ENCODE peak calls at places on chromosome 7, in six cellular contexts. One of them, this sample, is unnamed.
A peak's percentile ranks its signal among the peaks of the same experiment; 100 is the strongest.

GRCh38 chr7:7257899-7258692 is 75.8 kb downstream of the C1GALT1 start:
- DNase-seq in GM12878: peak; percentile 86
- DNase-seq in HepG2: no peak
- DNase-seq in K562: no peak
- DNase-seq in GM12892: peak; percentile 25
- DNase-seq in H1: no peak
- DNase-seq in this sample: peak; percentile 26

GRCh38 chr7:73623798-73624668 is at the start of gene MLXIPL:
- DNase-seq in GM12892: peak; percentile 67
- DNase-seq in HepG2: peak; percentile 83
- DNase-seq in K562: peak; percentile 99
- DNase-seq in GM12878: no peak
- DNase-seq in H1: peak; percentile 94
- DNase-seq in this sample: peak; percentile 68

GRCh38 chr7:35565927-35566326 is 129.0 kb downstream of the HERPUD2 start:
- DNase-seq in GM12892: no peak
- DNase-seq in GM12878: no peak
- DNase-seq in H1: no peak
- DNase-seq in HepG2: no peak
- DNase-seq in K562: no peak
- DNase-seq in this sample: no peak

GRCh38 chr7:92076509-92076908 is 57.8 kb downstream of the CYP51A1 start:
- DNase-seq in H1: no peak
- DNase-seq in GM12892: no peak
- DNase-seq in K562: no peak
- DNase-seq in HepG2: no peak
- DNase-seq in GM12878: no peak
- DNase-seq in this sample: no peak

GRCh38 chr7:75879771-75880184 is 944 bp downstream of the RHBDD2 start:
- DNase-seq in H1: no peak
- DNase-seq in GM12878: no peak
- DNase-seq in HepG2: no peak
- DNase-seq in K562: no peak
- DNase-seq in GM12892: no peak
- DNase-seq in this sample: no peak

GRCh38 chr7:85135931-85136330 is 50.9 kb downstream of the SEMA3D start:
- DNase-seq in GM12878: no peak
- DNase-seq in HepG2: no peak
- DNase-seq in H1: no peak
- DNase-seq in K562: no peak
- DNase-seq in GM12892: no peak
- DNase-seq in this sample: no peak

GRCh38 chr7:4694653-4695335 is 12.7 kb downstream of the FOXK1 start:
- DNase-seq in GM12892: no peak
- DNase-seq in GM12878: no peak
- DNase-seq in H1: no peak
- DNase-seq in HepG2: no peak
- DNase-seq in K562: no peak
- DNase-seq in this sample: no peak

GRCh38 chr7:42832672-42833071 is 79.2 kb downstream of the C7orf25 start:
- DNase-seq in GM12892: no peak
- DNase-seq in GM12878: no peak
- DNase-seq in H1: no peak
- DNase-seq in K562: no peak
- DNase-seq in HepG2: no peak
- DNase-seq in this sample: no peak

GRCh38 chr7:48390381-48391327 is 219.4 kb downstream of the ABCA13 start:
- DNase-seq in GM12892: no peak
- DNase-seq in H1: no peak
- DNase-seq in K562: no peak
- DNase-seq in HepG2: no peak
- DNase-seq in GM12878: no peak
- DNase-seq in this sample: no peak

GRCh38 chr7:475951-476441 is 43.6 kb downstream of the PDGFA start:
- DNase-seq in H1: no peak
- DNase-seq in GM12878: no peak
- DNase-seq in GM12892: no peak
- DNase-seq in K562: no peak
- DNase-seq in HepG2: no peak
- DNase-seq in this sample: no peak

GRCh38 chr7:91869661-91870060 is 10.8 kb downstream of the MTERF1 start:
- DNase-seq in H1: no peak
- DNase-seq in GM12878: no peak
- DNase-seq in K562: no peak
- DNase-seq in HepG2: no peak
- DNase-seq in GM12892: no peak
- DNase-seq in this sample: no peak

GRCh38 chr7:13988765-13989137 is 715 bp downstream of the ETV1 start:
- DNase-seq in GM12892: no peak
- DNase-seq in K562: peak; percentile 64
- DNase-seq in GM12878: no peak
- DNase-seq in H1: no peak
- DNase-seq in HepG2: no peak
- DNase-seq in this sample: no peak

GRCh38 chr7:130732980-130733865 is 784 bp downstream of the KLF14 start:
- DNase-seq in HepG2: no peak
- DNase-seq in H1: peak; percentile 74
- DNase-seq in GM12892: peak; percentile 50
- DNase-seq in K562: peak; percentile 77
- DNase-seq in GM12878: no peak
- DNase-seq in this sample: no peak

GRCh38 chr7:45421096-45421495 is 153.1 kb upstream of the ADCY1 start:
- DNase-seq in GM12878: no peak
- DNase-seq in H1: no peak
- DNase-seq in K562: no peak
- DNase-seq in HepG2: no peak
- DNase-seq in GM12892: no peak
- DNase-seq in this sample: no peak

GRCh38 chr7:123355576-123356195 is 155.9 kb upstream of the SLC13A1 start:
- DNase-seq in GM12892: no peak
- DNase-seq in K562: no peak
- DNase-seq in GM12878: no peak
- DNase-seq in HepG2: no peak
- DNase-seq in H1: no peak
- DNase-seq in this sample: no peak

GRCh38 chr7:27175626-27176342 is 1.7 kb upstream of the HOXA10 start:
- DNase-seq in GM12878: no peak
- DNase-seq in GM12892: no peak
- DNase-seq in H1: peak; percentile 56
- DNase-seq in K562: no peak
- DNase-seq in HepG2: no peak
- DNase-seq in this sample: no peak

GRCh38 chr7:33250421-33250827 is 121.1 kb downstream of the BBS9 start:
- DNase-seq in GM12892: no peak
- DNase-seq in GM12878: no peak
- DNase-seq in HepG2: no peak
- DNase-seq in K562: no peak
- DNase-seq in H1: no peak
- DNase-seq in this sample: no peak

GRCh38 chr7:38142736-38143135 is 35.3 kb upstream of the STARD3NL start:
- DNase-seq in GM12878: peak; percentile 46
- DNase-seq in GM12892: no peak
- DNase-seq in K562: no peak
- DNase-seq in H1: no peak
- DNase-seq in HepG2: no peak
- DNase-seq in this sample: no peak

GRCh38 chr7:4633012-4633411 is 49.1 kb upstream of the FOXK1 start:
- DNase-seq in HepG2: peak; percentile 50
- DNase-seq in K562: peak; percentile 78
- DNase-seq in GM12892: no peak
- DNase-seq in H1: no peak
- DNase-seq in GM12878: no peak
- DNase-seq in this sample: no peak

GRCh38 chr7:149261321-149261828 is 621 bp upstream of the ZNF783 start:
- DNase-seq in HepG2: no peak
- DNase-seq in K562: no peak
- DNase-seq in H1: no peak
- DNase-seq in GM12878: no peak
- DNase-seq in GM12892: no peak
- DNase-seq in this sample: no peak

GRCh38 chr7:142300689-142301088 is 42.8 kb upstream of the PRSS58 start:
- DNase-seq in K562: peak; percentile 39
- DNase-seq in H1: peak; percentile 86
- DNase-seq in GM12878: no peak
- DNase-seq in HepG2: no peak
- DNase-seq in GM12892: no peak
- DNase-seq in this sample: no peak

GRCh38 chr7:86282014-86282682 is 361.6 kb upstream of the GRM3 start:
- DNase-seq in GM12892: no peak
- DNase-seq in HepG2: no peak
- DNase-seq in GM12878: no peak
- DNase-seq in K562: no peak
- DNase-seq in H1: no peak
- DNase-seq in this sample: no peak

GRCh38 chr7:29329686-29330085 is 135.1 kb downstream of the CHN2 start:
- DNase-seq in H1: no peak
- DNase-seq in K562: no peak
- DNase-seq in HepG2: no peak
- DNase-seq in GM12892: no peak
- DNase-seq in GM12878: no peak
- DNase-seq in this sample: no peak

GRCh38 chr7:116786791-116787443 is 75.5 kb upstream of the CAPZA2 start:
- DNase-seq in K562: no peak
- DNase-seq in GM12878: peak; percentile 58
- DNase-seq in GM12892: peak; percentile 29
- DNase-seq in H1: no peak
- DNase-seq in HepG2: peak; percentile 47
- DNase-seq in this sample: peak; percentile 42

GRCh38 chr7:96126382-96126781 is 195.5 kb downstream of the SLC25A13 start:
- DNase-seq in GM12878: no peak
- DNase-seq in K562: no peak
- DNase-seq in H1: no peak
- DNase-seq in HepG2: peak; percentile 79
- DNase-seq in GM12892: no peak
- DNase-seq in this sample: no peak

GRCh38 chr7:148699772-148700629 is 1.3 kb downstream of the CUL1 start:
- DNase-seq in HepG2: peak; percentile 33
- DNase-seq in H1: no peak
- DNase-seq in GM12892: no peak
- DNase-seq in GM12878: no peak
- DNase-seq in K562: peak; percentile 70
- DNase-seq in this sample: no peak

GRCh38 chr7:102890292-102890970 is 22.4 kb upstream of the LRRC17 start:
- DNase-seq in GM12878: no peak
- DNase-seq in HepG2: no peak
- DNase-seq in GM12892: no peak
- DNase-seq in H1: no peak
- DNase-seq in K562: peak; percentile 54
- DNase-seq in this sample: no peak
- TF ChIP-seq POLR2A in GM12878: no peak
- TF ChIP-seq POLR2A in HepG2: no peak
- TF ChIP-seq POLR2A in GM12892: no peak
- TF ChIP-seq POLR2A in H1: no peak
- TF ChIP-seq POLR2A in K562: no peak
- TF ChIP-seq POLR2A in this sample: no peak

DNA sequence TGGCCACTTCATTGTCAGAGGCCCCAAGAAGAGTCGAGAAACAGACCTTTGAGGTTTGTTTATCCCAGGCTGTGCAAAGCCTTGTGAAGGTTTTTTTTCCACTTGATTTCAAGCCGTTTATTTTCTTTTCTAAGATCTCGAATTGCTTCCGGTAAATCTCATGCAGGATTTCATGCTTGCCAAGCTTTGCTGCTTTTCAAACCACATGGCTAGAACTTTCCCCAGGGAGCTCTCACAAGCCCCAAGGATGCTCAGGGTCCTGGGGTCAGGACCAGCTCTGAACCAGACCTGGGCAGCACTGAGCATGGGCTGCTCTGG is 48.0 kb upstream of the AQP1 start:
- DNase-seq in HepG2: no peak
- DNase-seq in H1: no peak
- DNase-seq in GM12892: no peak
- DNase-seq in GM12878: no peak
- DNase-seq in K562: no peak
- DNase-seq in this sample: no peak
- TF ChIP-seq TAF1 in HepG2: no peak
- TF ChIP-seq TAF1 in H1: no peak
- TF ChIP-seq TAF1 in GM12892: no peak
- TF ChIP-seq TAF1 in GM12878: no peak
- TF ChIP-seq TAF1 in K562: no peak
- TF ChIP-seq TAF1 in this sample: no peak

GRCh38 chr7:30770936-30771858 is at the start of gene MINDY4:
- DNase-seq in GM12878: no peak
- DNase-seq in HepG2: no peak
- DNase-seq in K562: peak; percentile 95
- DNase-seq in H1: peak; percentile 86
- DNase-seq in GM12892: peak; percentile 81
- DNase-seq in this sample: peak; percentile 82
- TF ChIP-seq POLR2A in GM12878: peak; percentile 46
- TF ChIP-seq POLR2A in HepG2: no peak
- TF ChIP-seq POLR2A in K562: peak; percentile 76
- TF ChIP-seq POLR2A in H1: no peak
- TF ChIP-seq POLR2A in GM12892: no peak
- TF ChIP-seq POLR2A in this sample: no peak

GRCh38 chr7:65233409-65234034 is 140.1 kb upstream of the ZNF92 start:
- DNase-seq in GM12878: no peak
- DNase-seq in HepG2: no peak
- DNase-seq in K562: no peak
- DNase-seq in H1: no peak
- DNase-seq in GM12892: no peak
- DNase-seq in this sample: no peak
- TF ChIP-seq TAF1 in GM12878: no peak
- TF ChIP-seq TAF1 in HepG2: no peak
- TF ChIP-seq TAF1 in K562: no peak
- TF ChIP-seq TAF1 in H1: no peak
- TF ChIP-seq TAF1 in GM12892: no peak
- TF ChIP-seq TAF1 in this sample: no peak

GRCh38 chr7:78020874-78021249 is 222.3 kb downstream of the PHTF2 start:
- DNase-seq in GM12878: no peak
- DNase-seq in HepG2: no peak
- DNase-seq in K562: no peak
- DNase-seq in GM12892: no peak
- DNase-seq in H1: no peak
- DNase-seq in this sample: no peak

GRCh38 chr7:78022165-78022564 is 223.6 kb downstream of the PHTF2 start:
- DNase-seq in GM12878: no peak
- DNase-seq in HepG2: no peak
- DNase-seq in H1: no peak
- DNase-seq in K562: no peak
- DNase-seq in GM12892: no peak
- DNase-seq in this sample: no peak

GRCh38 chr7:78018541-78019456 is 220.2 kb downstream of the PHTF2 start:
- DNase-seq in HepG2: no peak
- DNase-seq in GM12892: no peak
- DNase-seq in H1: peak; percentile 51
- DNase-seq in GM12878: no peak
- DNase-seq in K562: peak; percentile 37
- DNase-seq in this sample: no peak

GRCh38 chr7:78019457-78020130 is 221.0 kb downstream of the PHTF2 start:
- DNase-seq in K562: peak; percentile 93
- DNase-seq in GM12878: no peak
- DNase-seq in H1: peak; percentile 78
- DNase-seq in HepG2: peak; percentile 45
- DNase-seq in GM12892: peak; percentile 69
- DNase-seq in this sample: peak; percentile 70

GRCh38 chr7:78020131-78020873 is 221.7 kb downstream of the PHTF2 start:
- DNase-seq in HepG2: peak; percentile 51
- DNase-seq in H1: peak; percentile 54
- DNase-seq in GM12892: no peak
- DNase-seq in GM12878: peak; percentile 17
- DNase-seq in K562: peak; percentile 80
- DNase-seq in this sample: peak; percentile 32
- TF ChIP-seq POLR2A in HepG2: no peak
- TF ChIP-seq POLR2A in H1: no peak
- TF ChIP-seq POLR2A in GM12892: no peak
- TF ChIP-seq POLR2A in GM12878: no peak
- TF ChIP-seq POLR2A in K562: no peak
- TF ChIP-seq POLR2A in this sample: no peak

GRCh38 chr7:55552320-55553086 is 19.8 kb downstream of the VOPP1 start:
- DNase-seq in H1: no peak
- DNase-seq in K562: no peak
- DNase-seq in GM12892: no peak
- DNase-seq in GM12878: no peak
- DNase-seq in HepG2: no peak
- DNase-seq in this sample: no peak
- TF ChIP-seq TAF1 in H1: no peak
- TF ChIP-seq TAF1 in K562: no peak
- TF ChIP-seq TAF1 in GM12892: no peak
- TF ChIP-seq TAF1 in GM12878: no peak
- TF ChIP-seq TAF1 in HepG2: no peak
- TF ChIP-seq TAF1 in this sample: no peak

This sample was measured in GM12891.